ENCODE peak calls at places on chromosomes 3 and 15, in five cellular contexts. D is suprapubic skin, F is breast epithelium, M is ovary, J is fibroblast of the aortic adventitia. K is an unnamed sample.

GRCh38 chr3:35492846-35493245 is 146.5 kb upstream of the ARPP21 start:
- DNase-seq in D (no peak), F (no peak), M (no peak), J (no peak), K (no peak)

GRCh38 chr3:171901615-171902312 is 58.6 kb downstream of the TMEM212 start:
- DNase-seq in D (no peak), F (no peak), M (no peak), J (no peak), K (no peak)

GRCh38 chr3:193768069-193768391 is 175.0 kb downstream of the OPA1 start:
- DNase-seq in D (no peak), F (no peak), M (no peak), J (peak; percentile 89), K (peak; percentile 20)

GRCh38 chr3:59313365-59313764 is 263.5 kb upstream of the CFAP20DC start:
- DNase-seq in D (no peak), F (peak; percentile 55), M (peak; percentile 66), J (peak; percentile 41), K (no peak)

GRCh38 chr3:141083831-141084624 is 32.9 kb downstream of the SPSB4 start:
- DNase-seq in D (no peak), F (no peak), M (no peak), J (no peak), K (no peak)

GRCh38 chr3:30694668-30695067 is 88.3 kb downstream of the TGFBR2 start:
- DNase-seq in D (no peak), F (no peak), M (no peak), J (no peak), K (no peak)

GRCh38 chr3:145243875-145244274 is 917.1 kb downstream of the PLOD2 start:
- DNase-seq in D (no peak), F (no peak), M (no peak), J (peak; percentile 97), K (no peak)

GRCh38 chr15:60797444-60798040 is 318.6 kb upstream of the ICE2 start:
- DNase-seq in D (no peak), F (no peak), M (no peak), J (no peak), K (no peak)

GRCh38 chr3:141425523-141426233 is 57.4 kb downstream of the ZBTB38 start:
- DNase-seq in D (no peak), F (no peak), M (no peak), J (no peak), K (peak; percentile 58)

GRCh38 chr3:48143567-48143966 is 44.6 kb downstream of the CDC25A start:
- DNase-seq in D (no peak), F (no peak), M (no peak), J (no peak), K (no peak)

GRCh38 chr15:81312790-81313543 is 11.0 kb downstream of the STARD5 start:
- DNase-seq in D (peak; percentile 90), F (peak; percentile 56), M (peak; percentile 84), J (peak; percentile 99), K (no peak)

GRCh38 chr3:120114981-120115380 is 20.7 kb upstream of the GSK3B start:
- DNase-seq in D (no peak), F (no peak), M (no peak), J (no peak), K (no peak)

GRCh38 chr15:91882858-91883586 is 29.5 kb downstream of the SLCO3A1 start:
- DNase-seq in D (no peak), F (no peak), M (no peak), J (peak; percentile 22), K (no peak)

GRCh38 chr3:73707772-73708171 is 83.0 kb upstream of the PDZRN3 start:
- DNase-seq in D (no peak), F (no peak), M (no peak), J (peak; percentile 66), K (no peak)

GRCh38 chr3:57778499-57778898 is 22.4 kb downstream of the SLMAP start:
- DNase-seq in D (no peak), F (no peak), M (no peak), J (peak; percentile 22), K (no peak)

GRCh38 chr3:45606991-45607712 is 12.6 kb downstream of the LIMD1 start:
- DNase-seq in D (no peak), F (no peak), M (peak; percentile 74), J (peak; percentile 48), K (no peak)

GRCh38 chr3:38597502-38598060 is 51.9 kb downstream of the SCN5A start:
- DNase-seq in D (no peak), F (peak; percentile 33), M (peak; percentile 8), J (no peak), K (no peak)

GRCh38 chr3:175057406-175057805 is 198.3 kb downstream of the NAALADL2 start:
- DNase-seq in D (no peak), F (no peak), M (no peak), J (no peak), K (no peak)

GRCh38 chr3:188037965-188038581 is 115.9 kb upstream of the LPP start:
- DNase-seq in D (no peak), F (no peak), M (no peak), J (no peak), K (no peak)

GRCh38 chr3:38120690-38121450 is 16.1 kb downstream of the ACAA1 start:
- DNase-seq in D (peak; percentile 70), F (no peak), M (no peak), J (no peak), K (no peak)

GRCh38 chr3:127237835-127238234 is 44.9 kb downstream of the PRR23E start:
- DNase-seq in D (no peak), F (no peak), M (no peak), J (no peak), K (no peak)

GRCh38 chr3:127233371-127233770 is 40.4 kb downstream of the PRR23E start:
- DNase-seq in D (no peak), F (no peak), M (no peak), J (no peak), K (no peak)

GRCh38 chr3:127234784-127235183 is 41.9 kb downstream of the PRR23E start:
- DNase-seq in D (no peak), F (no peak), M (no peak), J (no peak), K (no peak)

GRCh38 chr3:127235706-127236105 is 42.8 kb downstream of the PRR23E start:
- DNase-seq in D (no peak), F (no peak), M (no peak), J (no peak), K (no peak)

DNA sequence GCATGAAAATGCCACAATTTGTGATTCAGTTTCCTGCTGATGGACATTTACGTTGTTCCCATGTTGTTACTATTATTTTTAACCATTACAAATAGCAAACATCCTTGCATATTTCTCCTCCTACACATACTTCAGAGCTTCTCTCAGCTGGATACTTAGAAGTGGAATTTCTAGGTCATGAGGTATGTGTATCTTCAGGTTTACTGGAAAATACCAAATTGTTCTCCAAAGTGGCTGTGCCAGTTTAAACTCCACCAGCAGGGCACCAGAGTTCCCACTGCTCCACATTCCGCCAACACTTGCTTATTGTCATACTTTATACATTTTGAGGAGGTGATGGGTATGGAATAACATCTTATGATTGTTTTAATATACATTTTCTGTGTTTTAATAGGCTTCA is 45.7 kb downstream of the PRR23E start:
- DNase-seq in D (no peak), F (no peak), M (no peak), J (no peak), K (no peak)
- TF ChIP-seq CTCF in D (no peak), F (no peak), M (no peak), J (no peak), K (no peak)

DNA sequence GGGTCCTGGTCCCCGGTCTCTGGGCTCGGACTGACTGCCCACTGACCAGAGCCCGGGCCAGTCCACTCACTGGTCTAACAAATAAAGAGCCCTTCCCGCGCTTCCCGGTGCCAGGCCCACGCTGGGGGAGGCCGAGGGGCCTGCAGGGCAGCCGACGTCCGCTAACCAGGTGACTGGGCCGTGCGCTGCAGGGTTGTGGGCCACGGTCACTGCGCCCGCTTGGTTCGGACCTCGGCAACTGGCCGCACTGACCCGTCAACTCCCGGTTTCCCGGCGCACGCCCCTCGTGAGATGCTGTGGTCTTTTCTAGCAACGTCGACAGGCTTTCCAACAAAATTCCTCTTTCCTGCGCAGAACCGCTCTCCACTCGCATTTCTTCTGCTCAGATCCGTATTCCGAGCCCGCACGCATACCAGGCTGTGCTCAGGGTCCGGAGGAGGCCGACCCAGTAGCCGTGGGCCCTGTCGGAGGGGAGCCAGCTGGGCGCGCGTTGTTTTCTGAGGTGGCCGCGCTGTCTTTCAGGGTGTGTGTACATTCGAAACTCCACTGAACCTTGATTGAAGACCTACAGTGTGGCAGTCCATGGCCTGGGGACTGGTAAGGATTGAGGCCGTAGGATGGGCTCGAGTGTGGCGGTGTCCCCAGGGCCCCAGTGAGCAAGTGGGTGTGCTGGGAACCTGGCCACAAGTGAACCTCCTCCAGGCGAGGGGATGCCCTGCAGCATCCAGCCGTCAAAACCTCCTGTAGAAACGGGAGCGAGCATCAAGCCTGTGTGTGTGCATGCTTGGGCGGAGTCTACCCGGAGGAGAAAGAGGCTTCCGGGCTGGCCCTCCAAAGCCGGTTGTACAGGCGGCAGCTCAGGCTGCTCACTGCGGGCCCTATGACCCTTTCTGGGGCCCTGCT is 875 bp upstream of the NT5DC2 start:
- DNase-seq in D (peak; percentile 81), F (no peak), M (peak; percentile 43), J (peak; percentile 19), K (peak; percentile 69)
- TF ChIP-seq CTCF in D (no peak), F (no peak), M (no peak), J (no peak), K (no peak)

DNA sequence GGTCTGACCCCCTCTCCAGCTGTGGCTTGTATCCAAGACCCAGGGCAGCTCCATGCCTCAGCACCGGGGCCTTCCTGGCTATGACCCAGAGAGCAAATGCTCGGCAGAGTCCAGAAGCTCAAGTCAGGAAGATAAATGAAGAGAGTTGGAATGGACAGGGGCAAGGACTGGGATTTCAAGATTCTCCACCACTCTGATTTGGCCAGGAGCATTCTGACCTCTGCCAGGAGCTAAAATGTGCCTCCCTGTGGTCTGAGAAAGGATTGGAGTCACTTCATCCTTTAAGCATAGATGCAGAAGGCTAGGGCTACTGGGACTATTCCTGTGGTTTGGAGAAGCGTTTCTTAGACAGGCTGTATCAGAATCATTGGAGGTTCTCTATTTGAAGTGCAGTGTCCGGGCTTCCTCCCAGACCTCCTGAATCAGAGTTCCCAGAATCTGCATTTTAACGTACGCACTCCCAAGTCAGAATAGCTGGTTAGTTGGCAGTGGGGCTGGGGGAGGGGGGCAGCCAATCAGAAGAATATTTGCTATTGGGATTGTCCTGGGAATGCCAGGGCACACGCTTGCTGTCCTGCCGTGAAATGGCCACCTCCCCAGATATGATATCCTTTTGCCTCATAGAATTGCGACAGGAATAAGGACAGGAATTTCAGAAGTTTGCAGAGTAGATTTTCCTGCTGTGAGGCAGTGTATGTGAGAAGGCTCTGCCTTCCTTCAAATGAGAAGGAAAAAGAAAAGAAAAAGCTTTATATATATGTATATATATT is 57.4 kb downstream of the HRH1 start:
- DNase-seq in D (no peak), F (no peak), M (no peak), J (peak; percentile 87), K (no peak)
- TF ChIP-seq CTCF in D (no peak), F (no peak), M (no peak), J (peak; percentile 53), K (no peak)

GRCh38 chr15:67321352-67321751 is 66.8 kb downstream of the IQCH start:
- DNase-seq in D (no peak), F (no peak), M (no peak), J (no peak), K (no peak)

GRCh38 chr15:67322481-67322880 is 67.9 kb downstream of the IQCH start:
- DNase-seq in D (no peak), F (no peak), M (no peak), J (peak; percentile 41), K (no peak)

DNA sequence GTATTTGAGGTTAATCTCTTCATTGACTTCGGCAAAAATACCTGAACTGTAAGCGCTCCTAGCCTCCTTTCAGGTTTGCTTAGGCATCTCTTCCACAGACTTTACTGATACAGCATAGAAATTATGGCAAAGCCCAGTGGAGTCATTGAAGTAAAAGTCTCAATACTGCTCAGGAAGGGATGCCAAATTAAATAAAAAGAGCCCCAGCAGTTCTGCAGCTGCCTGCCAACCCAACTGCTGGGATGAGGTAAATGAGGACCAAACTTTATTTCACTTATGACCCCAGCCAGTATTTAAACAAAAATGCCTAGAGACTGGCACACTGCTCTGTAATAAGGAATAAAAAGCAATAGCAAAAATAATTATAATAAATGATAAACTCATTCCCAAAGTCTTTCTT is 65.4 kb downstream of the IQCH start:
- DNase-seq in D (no peak), F (no peak), M (no peak), J (no peak), K (no peak)
- TF ChIP-seq CTCF in D (no peak), F (no peak), M (no peak), J (no peak), K (no peak)

K was measured in type B pancreatic cell.